ENCODE peak calls at places on chromosomes 7 and 10, in seven cellular contexts. One of them, this sample, is unnamed.

GRCh38 chr10:97578171-97578844 is 5.7 kb downstream of the ANKRD2 start:
- DNase-seq in body of pancreas: no peak
- DNase-seq in right lobe of liver: no peak
- DNase-seq in pancreas: no peak
- DNase-seq in transverse colon: no peak
- DNase-seq in colonic mucosa: no peak
- DNase-seq in neuronal stem cell: no peak
- DNase-seq in this sample: no peak

GRCh38 chr10:68576118-68576517 is 16.0 kb downstream of the TET1 start:
- DNase-seq in pancreas: no peak
- DNase-seq in transverse colon: no peak
- DNase-seq in body of pancreas: no peak
- DNase-seq in colonic mucosa: no peak
- DNase-seq in right lobe of liver: no peak
- DNase-seq in neuronal stem cell: no peak
- DNase-seq in this sample: no peak

GRCh38 chr7:72538147-72538546 is 126.0 kb upstream of the CALN1 start:
- DNase-seq in transverse colon: no peak
- DNase-seq in neuronal stem cell: no peak
- DNase-seq in body of pancreas: no peak
- DNase-seq in colonic mucosa: no peak
- DNase-seq in pancreas: no peak
- DNase-seq in right lobe of liver: no peak
- DNase-seq in this sample: no peak

GRCh38 chr7:150556521-150557138 is 10.6 kb upstream of the GIMAP4 start:
- DNase-seq in right lobe of liver: no peak
- DNase-seq in body of pancreas: no peak
- DNase-seq in pancreas: no peak
- DNase-seq in transverse colon: no peak
- DNase-seq in neuronal stem cell: no peak
- DNase-seq in colonic mucosa: no peak
- DNase-seq in this sample: no peak

GRCh38 chr10:110993024-110993693 is 73.8 kb downstream of the SHOC2 start:
- DNase-seq in colonic mucosa: no peak
- DNase-seq in neuronal stem cell: no peak
- DNase-seq in right lobe of liver: no peak
- DNase-seq in body of pancreas: no peak
- DNase-seq in pancreas: no peak
- DNase-seq in transverse colon: no peak
- DNase-seq in this sample: no peak

GRCh38 chr10:59064759-59065498 is 111.5 kb upstream of the PHYHIPL start:
- DNase-seq in colonic mucosa: no peak
- DNase-seq in neuronal stem cell: no peak
- DNase-seq in transverse colon: no peak
- DNase-seq in body of pancreas: no peak
- DNase-seq in pancreas: no peak
- DNase-seq in right lobe of liver: no peak
- DNase-seq in this sample: no peak

GRCh38 chr7:100679129-100679926 is 5.8 kb downstream of the GNB2 start:
- DNase-seq in transverse colon: peak
- DNase-seq in colonic mucosa: no peak
- DNase-seq in body of pancreas: no peak
- DNase-seq in pancreas: peak
- DNase-seq in right lobe of liver: peak
- DNase-seq in neuronal stem cell: no peak
- DNase-seq in this sample: no peak

GRCh38 chr10:111565542-111565941 is 488.7 kb downstream of the ADRA2A start:
- DNase-seq in body of pancreas: no peak
- DNase-seq in colonic mucosa: no peak
- DNase-seq in pancreas: no peak
- DNase-seq in neuronal stem cell: no peak
- DNase-seq in transverse colon: no peak
- DNase-seq in right lobe of liver: no peak
- DNase-seq in this sample: no peak

GRCh38 chr10:133094286-133094685 is 6.6 kb downstream of the ADGRA1 start:
- DNase-seq in body of pancreas: no peak
- DNase-seq in transverse colon: no peak
- DNase-seq in pancreas: no peak
- DNase-seq in right lobe of liver: no peak
- DNase-seq in colonic mucosa: no peak
- DNase-seq in neuronal stem cell: no peak
- DNase-seq in this sample: no peak

GRCh38 chr10:33882996-33883395 is 548.5 kb upstream of the NRP1 start:
- DNase-seq in body of pancreas: no peak
- DNase-seq in right lobe of liver: no peak
- DNase-seq in neuronal stem cell: no peak
- DNase-seq in pancreas: no peak
- DNase-seq in transverse colon: no peak
- DNase-seq in colonic mucosa: no peak
- DNase-seq in this sample: no peak

GRCh38 chr10:114811769-114812353 is 9.7 kb upstream of the FHIP2A start:
- DNase-seq in neuronal stem cell: no peak
- DNase-seq in transverse colon: no peak
- DNase-seq in body of pancreas: no peak
- DNase-seq in pancreas: no peak
- DNase-seq in right lobe of liver: no peak
- DNase-seq in colonic mucosa: no peak
- DNase-seq in this sample: no peak

GRCh38 chr7:1586126-1586826 is 16.4 kb upstream of the PSMG3 start:
- DNase-seq in right lobe of liver: no peak
- DNase-seq in pancreas: no peak
- DNase-seq in neuronal stem cell: no peak
- DNase-seq in body of pancreas: no peak
- DNase-seq in colonic mucosa: no peak
- DNase-seq in transverse colon: no peak
- DNase-seq in this sample: no peak

GRCh38 chr7:1586827-1587705 is 17.2 kb upstream of the PSMG3 start:
- DNase-seq in colonic mucosa: no peak
- DNase-seq in neuronal stem cell: no peak
- DNase-seq in transverse colon: no peak
- DNase-seq in pancreas: peak
- DNase-seq in body of pancreas: peak
- DNase-seq in right lobe of liver: no peak
- DNase-seq in this sample: no peak

GRCh38 chr7:1584700-1585099 is 14.9 kb upstream of the PSMG3 start:
- DNase-seq in pancreas: no peak
- DNase-seq in transverse colon: no peak
- DNase-seq in neuronal stem cell: no peak
- DNase-seq in body of pancreas: no peak
- DNase-seq in colonic mucosa: no peak
- DNase-seq in right lobe of liver: no peak
- DNase-seq in this sample: no peak

GRCh38 chr7:1587738-1588137 is 17.9 kb upstream of the PSMG3 start:
- DNase-seq in neuronal stem cell: no peak
- DNase-seq in pancreas: no peak
- DNase-seq in transverse colon: no peak
- DNase-seq in body of pancreas: no peak
- DNase-seq in right lobe of liver: no peak
- DNase-seq in colonic mucosa: no peak
- DNase-seq in this sample: no peak

GRCh38 chr7:1585142-1585981 is 15.5 kb upstream of the PSMG3 start:
- DNase-seq in body of pancreas: no peak
- DNase-seq in pancreas: no peak
- DNase-seq in right lobe of liver: no peak
- DNase-seq in colonic mucosa: no peak
- DNase-seq in neuronal stem cell: no peak
- DNase-seq in transverse colon: no peak
- DNase-seq in this sample: no peak
- H3K27ac ChIP-seq in body of pancreas: no peak
- H3K27ac ChIP-seq in pancreas: no peak
- H3K27ac ChIP-seq in right lobe of liver: no peak
- H3K27ac ChIP-seq in colonic mucosa: no peak
- H3K27ac ChIP-seq in neuronal stem cell: no peak
- H3K27ac ChIP-seq in transverse colon: no peak
- H3K27ac ChIP-seq in this sample: no peak

DNA sequence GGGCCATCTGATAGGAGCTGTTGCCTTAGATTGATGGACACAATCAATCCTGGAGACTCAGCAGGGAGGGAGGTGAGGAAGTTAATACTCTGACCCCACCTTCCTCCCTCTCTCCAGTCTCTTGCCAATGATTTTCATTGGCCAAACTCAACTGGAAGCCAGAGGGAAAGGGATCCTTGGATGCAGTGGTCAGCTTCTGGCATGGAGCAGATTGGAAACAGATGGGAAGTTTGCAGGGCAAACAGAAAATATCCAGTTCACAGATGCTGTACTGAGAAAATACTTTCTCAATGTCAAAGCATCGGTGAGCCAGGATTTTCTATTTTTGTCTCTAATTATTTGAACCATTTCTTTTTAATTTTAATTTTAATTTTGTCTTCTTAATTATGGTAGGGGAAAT is 170.8 kb downstream of the BBS9 start:
- DNase-seq in neuronal stem cell: no peak
- DNase-seq in body of pancreas: no peak
- DNase-seq in transverse colon: no peak
- DNase-seq in colonic mucosa: no peak
- DNase-seq in right lobe of liver: no peak
- DNase-seq in pancreas: no peak
- DNase-seq in this sample: no peak
- H3K27ac ChIP-seq in neuronal stem cell: no peak
- H3K27ac ChIP-seq in body of pancreas: no peak
- H3K27ac ChIP-seq in transverse colon: no peak
- H3K27ac ChIP-seq in colonic mucosa: no peak
- H3K27ac ChIP-seq in right lobe of liver: no peak
- H3K27ac ChIP-seq in pancreas: no peak
- H3K27ac ChIP-seq in this sample: no peak

GRCh38 chr10:121541450-121541849 is 56.8 kb downstream of the FGFR2 start:
- DNase-seq in pancreas: no peak
- DNase-seq in transverse colon: no peak
- DNase-seq in neuronal stem cell: no peak
- DNase-seq in right lobe of liver: no peak
- DNase-seq in body of pancreas: no peak
- DNase-seq in colonic mucosa: no peak
- DNase-seq in this sample: no peak

GRCh38 chr10:121543545-121543944 is 54.7 kb downstream of the FGFR2 start:
- DNase-seq in body of pancreas: no peak
- DNase-seq in colonic mucosa: no peak
- DNase-seq in pancreas: no peak
- DNase-seq in transverse colon: no peak
- DNase-seq in neuronal stem cell: no peak
- DNase-seq in right lobe of liver: no peak
- DNase-seq in this sample: no peak

GRCh38 chr10:121544301-121544869 is 53.9 kb downstream of the FGFR2 start:
- DNase-seq in colonic mucosa: no peak
- DNase-seq in pancreas: no peak
- DNase-seq in body of pancreas: no peak
- DNase-seq in transverse colon: no peak
- DNase-seq in right lobe of liver: no peak
- DNase-seq in neuronal stem cell: no peak
- DNase-seq in this sample: no peak

GRCh38 chr10:121539757-121540156 is 58.5 kb downstream of the FGFR2 start:
- DNase-seq in pancreas: no peak
- DNase-seq in neuronal stem cell: no peak
- DNase-seq in right lobe of liver: no peak
- DNase-seq in transverse colon: no peak
- DNase-seq in colonic mucosa: no peak
- DNase-seq in body of pancreas: no peak
- DNase-seq in this sample: no peak

GRCh38 chr10:121540773-121541395 is 57.4 kb downstream of the FGFR2 start:
- DNase-seq in body of pancreas: no peak
- DNase-seq in colonic mucosa: no peak
- DNase-seq in transverse colon: no peak
- DNase-seq in right lobe of liver: peak
- DNase-seq in neuronal stem cell: no peak
- DNase-seq in pancreas: no peak
- DNase-seq in this sample: no peak
- H3K27ac ChIP-seq in body of pancreas: peak
- H3K27ac ChIP-seq in colonic mucosa: no peak
- H3K27ac ChIP-seq in transverse colon: no peak
- H3K27ac ChIP-seq in right lobe of liver: no peak
- H3K27ac ChIP-seq in neuronal stem cell: no peak
- H3K27ac ChIP-seq in pancreas: peak
- H3K27ac ChIP-seq in this sample: no peak

GRCh38 chr7:5598769-5599371 is 175.2 kb upstream of the TNRC18 start:
- DNase-seq in pancreas: no peak
- DNase-seq in right lobe of liver: no peak
- DNase-seq in body of pancreas: no peak
- DNase-seq in colonic mucosa: no peak
- DNase-seq in transverse colon: peak
- DNase-seq in neuronal stem cell: no peak
- DNase-seq in this sample: no peak
- H3K27ac ChIP-seq in pancreas: no peak
- H3K27ac ChIP-seq in right lobe of liver: no peak
- H3K27ac ChIP-seq in body of pancreas: no peak
- H3K27ac ChIP-seq in colonic mucosa: no peak
- H3K27ac ChIP-seq in transverse colon: no peak
- H3K27ac ChIP-seq in neuronal stem cell: no peak
- H3K27ac ChIP-seq in this sample: peak

GRCh38 chr7:144792050-144792449 is 43.8 kb downstream of the TPK1 start:
- DNase-seq in body of pancreas: peak
- DNase-seq in colonic mucosa: no peak
- DNase-seq in transverse colon: no peak
- DNase-seq in right lobe of liver: no peak
- DNase-seq in pancreas: no peak
- DNase-seq in neuronal stem cell: no peak
- DNase-seq in this sample: no peak
- H3K27ac ChIP-seq in body of pancreas: no peak
- H3K27ac ChIP-seq in colonic mucosa: no peak
- H3K27ac ChIP-seq in transverse colon: no peak
- H3K27ac ChIP-seq in right lobe of liver: no peak
- H3K27ac ChIP-seq in pancreas: no peak
- H3K27ac ChIP-seq in neuronal stem cell: no peak
- H3K27ac ChIP-seq in this sample: no peak

GRCh38 chr7:158428842-158429753 is 158.5 kb downstream of the PTPRN2 start:
- DNase-seq in pancreas: no peak
- DNase-seq in transverse colon: no peak
- DNase-seq in body of pancreas: no peak
- DNase-seq in right lobe of liver: no peak
- DNase-seq in neuronal stem cell: no peak
- DNase-seq in colonic mucosa: peak
- DNase-seq in this sample: no peak

GRCh38 chr7:158431055-158431940 is 156.3 kb downstream of the PTPRN2 start:
- DNase-seq in transverse colon: no peak
- DNase-seq in colonic mucosa: no peak
- DNase-seq in right lobe of liver: no peak
- DNase-seq in body of pancreas: no peak
- DNase-seq in pancreas: no peak
- DNase-seq in neuronal stem cell: no peak
- DNase-seq in this sample: no peak

GRCh38 chr7:158432369-158433270 is 155.0 kb downstream of the PTPRN2 start:
- DNase-seq in neuronal stem cell: no peak
- DNase-seq in transverse colon: peak
- DNase-seq in pancreas: no peak
- DNase-seq in right lobe of liver: no peak
- DNase-seq in colonic mucosa: peak
- DNase-seq in body of pancreas: peak
- DNase-seq in this sample: peak

GRCh38 chr7:158430308-158431034 is 157.2 kb downstream of the PTPRN2 start:
- DNase-seq in right lobe of liver: no peak
- DNase-seq in colonic mucosa: no peak
- DNase-seq in pancreas: no peak
- DNase-seq in body of pancreas: no peak
- DNase-seq in neuronal stem cell: no peak
- DNase-seq in transverse colon: no peak
- DNase-seq in this sample: no peak

GRCh38 chr7:158431941-158432347 is 155.7 kb downstream of the PTPRN2 start:
- DNase-seq in pancreas: no peak
- DNase-seq in neuronal stem cell: no peak
- DNase-seq in transverse colon: peak
- DNase-seq in body of pancreas: peak
- DNase-seq in colonic mucosa: peak
- DNase-seq in right lobe of liver: no peak
- DNase-seq in this sample: peak
- H3K27ac ChIP-seq in pancreas: no peak
- H3K27ac ChIP-seq in neuronal stem cell: no peak
- H3K27ac ChIP-seq in transverse colon: peak
- H3K27ac ChIP-seq in body of pancreas: no peak
- H3K27ac ChIP-seq in colonic mucosa: peak
- H3K27ac ChIP-seq in right lobe of liver: no peak
- H3K27ac ChIP-seq in this sample: peak

GRCh38 chr10:121911421-121911697 is 16.5 kb downstream of the ATE1 start:
- DNase-seq in colonic mucosa: no peak
- DNase-seq in pancreas: no peak
- DNase-seq in right lobe of liver: no peak
- DNase-seq in transverse colon: no peak
- DNase-seq in body of pancreas: no peak
- DNase-seq in neuronal stem cell: no peak
- DNase-seq in this sample: no peak
- H3K27ac ChIP-seq in colonic mucosa: no peak
- H3K27ac ChIP-seq in pancreas: no peak
- H3K27ac ChIP-seq in right lobe of liver: no peak
- H3K27ac ChIP-seq in transverse colon: no peak
- H3K27ac ChIP-seq in body of pancreas: no peak
- H3K27ac ChIP-seq in neuronal stem cell: no peak
- H3K27ac ChIP-seq in this sample: no peak

This sample was measured in uterus.